ENCODE peak calls at places on chromosomes 5 and 9, in four cellular contexts. O is activated naive CD4-positive, alpha-beta T cell treated with anti-CD3 and anti-CD28 coated beads for 36 hours; V is H9; J is activated CD4-positive, alpha-beta T cell treated with anti-CD3 and anti-CD28 coated beads for 36 hours. C is an unnamed sample.

GRCh38 chr9:123620258-123620657 is 264.3 kb downstream of the CRB2 start:
- DNase-seq in V (no peak), J (no peak), O (no peak), C (no peak)

GRCh38 chr9:107060026-107060425 is 197.1 kb downstream of the ZNF462 start:
- DNase-seq in V (no peak), O (no peak), J (no peak), C (no peak)

GRCh38 chr5:865168-865521 is 14.4 kb upstream of the ZDHHC11 start:
- DNase-seq in O (no peak), V (no peak), J (no peak), C (no peak)

GRCh38 chr5:77431286-77431685 is 60.8 kb downstream of the WDR41 start:
- DNase-seq in J (no peak), O (no peak), V (no peak), C (no peak)

GRCh38 chr5:154308457-154309360 is 118.2 kb downstream of the GALNT10 start:
- DNase-seq in O (no peak), J (no peak), V (no peak), C (no peak)

GRCh38 chr9:136796238-136796774 is at the start of gene CCDC183:
- DNase-seq in V (no peak), O (no peak), J (no peak), C (no peak)

GRCh38 chr9:4519604-4520003 is 29.3 kb downstream of the SLC1A1 start:
- DNase-seq in O (peak; percentile 53), J (peak; percentile 61), V (no peak), C (no peak)

GRCh38 chr9:6876195-6876594 is 118.4 kb downstream of the KDM4C start:
- DNase-seq in J (no peak), O (no peak), V (no peak), C (no peak)

GRCh38 chr5:126741361-126741760 is 35.6 kb upstream of the LMNB1 start:
- DNase-seq in J (no peak), V (no peak), O (no peak), C (no peak)

GRCh38 chr9:2085719-2086515 is 70.8 kb downstream of the SMARCA2 start:
- DNase-seq in V (no peak), J (no peak), O (no peak), C (no peak)

GRCh38 chr5:53616939-53617549 is 56.6 kb downstream of the NDUFS4 start:
- DNase-seq in O (no peak), J (no peak), V (no peak), C (no peak)

GRCh38 chr5:86797677-86798076 is 179.9 kb downstream of the COX7C start:
- DNase-seq in O (no peak), V (peak; percentile 68), J (no peak), C (peak; percentile 7)

GRCh38 chr5:169657127-169657526 is 20.1 kb downstream of the DOCK2 start:
- DNase-seq in O (no peak), V (no peak), J (no peak), C (no peak)

GRCh38 chr5:89425062-89425461 is 542.1 kb upstream of the MEF2C start:
- DNase-seq in V (no peak), J (no peak), O (no peak), C (no peak)

GRCh38 chr9:120563044-120563443 is 16.9 kb downstream of the CDK5RAP2 start:
- DNase-seq in O (no peak), V (no peak), J (no peak), C (no peak)

GRCh38 chr9:84738353-84738752 is 68.8 kb downstream of the NTRK2 start:
- DNase-seq in V (no peak), J (no peak), O (no peak), C (no peak)

GRCh38 chr5:43560128-43560527 is 3.3 kb upstream of the PAIP1 start:
- DNase-seq in J (no peak), V (no peak), O (no peak), C (no peak)

GRCh38 chr9:34458013-34458966 is at the start of the genes DNAI1 and FAM219A:
- DNase-seq in V (peak; percentile 98), J (peak; percentile 99), O (peak; percentile 99), C (peak; percentile 99)

GRCh38 chr5:87421307-87421706 is 8.6 kb upstream of the CCNH start:
- DNase-seq in V (no peak), J (no peak), O (no peak), C (no peak)

GRCh38 chr9:129026442-129027223 is 1.5 kb downstream of the SH3GLB2 start:
- DNase-seq in J (no peak), O (no peak), V (peak; percentile 67), C (peak; percentile 92)

GRCh38 chr9:35341585-35341984 is 148.3 kb upstream of the RUSC2 start:
- DNase-seq in V (peak; percentile 43), O (no peak), J (no peak), C (no peak)

GRCh38 chr9:129930743-129931142 is 95.5 kb downstream of the USP20 start:
- DNase-seq in J (no peak), O (no peak), V (no peak), C (no peak)

GRCh38 chr5:171953860-171954701 is 52.4 kb downstream of the FBXW11 start:
- DNase-seq in J (no peak), V (no peak), O (no peak), C (peak; percentile 44)

GRCh38 chr5:144577676-144578075 is 407.0 kb downstream of the KCTD16 start:
- DNase-seq in V (no peak), J (no peak), O (no peak), C (no peak)

GRCh38 chr9:85522459-85523092 is 219.2 kb downstream of the AGTPBP1 start:
- DNase-seq in V (peak; percentile 74), J (peak; percentile 60), O (peak; percentile 40), C (peak; percentile 73)

GRCh38 chr5:56039985-56040384 is 45.2 kb upstream of the IL6ST start:
- DNase-seq in V (no peak), J (no peak), O (no peak), C (no peak)

GRCh38 chr5:995318-995717 is 13.3 kb upstream of the NKD2 start:
- DNase-seq in J (no peak), O (no peak), V (no peak), C (no peak)

GRCh38 chr5:10276691-10277090 is 26.6 kb downstream of the CCT5 start:
- DNase-seq in J (no peak), V (no peak), O (no peak), C (no peak)

GRCh38 chr9:129408535-129409215 is 212.2 kb downstream of the C9orf50 start:
- DNase-seq in V (no peak), J (no peak), O (no peak), C (no peak)

GRCh38 chr5:73482383-73483193 is 15.7 kb upstream of the BTF3 start:
- DNase-seq in J (no peak), V (no peak), O (no peak), C (peak; percentile 25)

GRCh38 chr5:10860645-10861455 is 99.8 kb upstream of the DAP start:
- DNase-seq in O (no peak), V (no peak), J (no peak), C (no peak)

GRCh38 chr5:176809544-176810083 is 745 bp upstream of the UNC5A start:
- DNase-seq in J (no peak), V (peak; percentile 48), O (no peak), C (peak; percentile 43)

C was measured in ELF-1.